ENCODE peak calls at places on chromosomes 3 and 15, in four cellular contexts. One of them, this sample, is unnamed.

GRCh38 chr3:143998266-143998665 is 26.6 kb downstream of the DIPK2A start:
- DNase-seq in astrocyte of the spinal cord: peak
- DNase-seq in A549: no peak
- DNase-seq in natural killer cell: no peak
- DNase-seq in this sample: no peak

GRCh38 chr3:30114918-30115317 is 491.5 kb upstream of the TGFBR2 start:
- DNase-seq in astrocyte of the spinal cord: no peak
- DNase-seq in A549: no peak
- DNase-seq in natural killer cell: no peak
- DNase-seq in this sample: no peak

GRCh38 chr3:15796771-15797599 is 794 bp downstream of the ANKRD28 start:
- DNase-seq in astrocyte of the spinal cord: peak
- DNase-seq in A549: peak
- DNase-seq in natural killer cell: no peak
- DNase-seq in this sample: no peak

GRCh38 chr15:78804391-78804792 is 6.9 kb downstream of the ADAMTS7 start:
- DNase-seq in astrocyte of the spinal cord: no peak
- DNase-seq in A549: no peak
- DNase-seq in natural killer cell: no peak
- DNase-seq in this sample: no peak

GRCh38 chr3:52439426-52440248 is 5.3 kb downstream of the SEMA3G start:
- DNase-seq in astrocyte of the spinal cord: no peak
- DNase-seq in A549: no peak
- DNase-seq in natural killer cell: no peak
- DNase-seq in this sample: no peak

GRCh38 chr3:185555948-185556347 is 3.6 kb upstream of the LIPH start:
- DNase-seq in astrocyte of the spinal cord: no peak
- DNase-seq in A549: no peak
- DNase-seq in natural killer cell: no peak
- DNase-seq in this sample: no peak

GRCh38 chr15:52783191-52783829 is 6.8 kb downstream of the ONECUT1 start:
- DNase-seq in astrocyte of the spinal cord: no peak
- DNase-seq in A549: no peak
- DNase-seq in natural killer cell: no peak
- DNase-seq in this sample: no peak

GRCh38 chr15:74167891-74168331 is 5.6 kb upstream of the ISLR start:
- DNase-seq in astrocyte of the spinal cord: no peak
- DNase-seq in A549: no peak
- DNase-seq in natural killer cell: no peak
- DNase-seq in this sample: no peak

GRCh38 chr3:13479332-13479581 is 849 bp upstream of the HDAC11 start:
- DNase-seq in astrocyte of the spinal cord: peak
- DNase-seq in A549: peak
- DNase-seq in natural killer cell: no peak
- DNase-seq in this sample: no peak

GRCh38 chr3:8638994-8639393 is 5.6 kb downstream of the SSUH2 start:
- DNase-seq in astrocyte of the spinal cord: no peak
- DNase-seq in A549: no peak
- DNase-seq in natural killer cell: no peak
- DNase-seq in this sample: no peak

GRCh38 chr15:98609144-98609852 is 39.0 kb upstream of the IGF1R start:
- DNase-seq in astrocyte of the spinal cord: peak
- DNase-seq in A549: no peak
- DNase-seq in natural killer cell: no peak
- DNase-seq in this sample: no peak

GRCh38 chr3:60260546-60260945 is 990.7 kb downstream of the FHIT start:
- DNase-seq in astrocyte of the spinal cord: no peak
- DNase-seq in A549: no peak
- DNase-seq in natural killer cell: no peak
- DNase-seq in this sample: no peak

GRCh38 chr15:47870956-47871625 is 153.8 kb downstream of the SEMA6D start:
- DNase-seq in astrocyte of the spinal cord: peak
- DNase-seq in A549: no peak
- DNase-seq in natural killer cell: no peak
- DNase-seq in this sample: no peak

GRCh38 chr3:159346504-159346903 is 544.6 kb downstream of the MFSD1 start:
- DNase-seq in astrocyte of the spinal cord: no peak
- DNase-seq in A549: no peak
- DNase-seq in natural killer cell: no peak
- DNase-seq in this sample: no peak

GRCh38 chr15:63836579-63836978 is 2.8 kb upstream of the HERC1 start:
- DNase-seq in astrocyte of the spinal cord: peak
- DNase-seq in A549: no peak
- DNase-seq in natural killer cell: no peak
- DNase-seq in this sample: no peak

GRCh38 chr3:9098716-9099675 is 135.7 kb upstream of the RAD18 start:
- DNase-seq in astrocyte of the spinal cord: no peak
- DNase-seq in A549: no peak
- DNase-seq in natural killer cell: no peak
- DNase-seq in this sample: no peak

GRCh38 chr15:63331456-63331855 is 50.2 kb downstream of the CA12 start:
- DNase-seq in astrocyte of the spinal cord: peak
- DNase-seq in A549: no peak
- DNase-seq in natural killer cell: no peak
- DNase-seq in this sample: no peak

GRCh38 chr15:88986949-88987589 is 73.9 kb upstream of the MFGE8 start:
- DNase-seq in astrocyte of the spinal cord: no peak
- DNase-seq in A549: no peak
- DNase-seq in natural killer cell: no peak
- DNase-seq in this sample: no peak

DNA sequence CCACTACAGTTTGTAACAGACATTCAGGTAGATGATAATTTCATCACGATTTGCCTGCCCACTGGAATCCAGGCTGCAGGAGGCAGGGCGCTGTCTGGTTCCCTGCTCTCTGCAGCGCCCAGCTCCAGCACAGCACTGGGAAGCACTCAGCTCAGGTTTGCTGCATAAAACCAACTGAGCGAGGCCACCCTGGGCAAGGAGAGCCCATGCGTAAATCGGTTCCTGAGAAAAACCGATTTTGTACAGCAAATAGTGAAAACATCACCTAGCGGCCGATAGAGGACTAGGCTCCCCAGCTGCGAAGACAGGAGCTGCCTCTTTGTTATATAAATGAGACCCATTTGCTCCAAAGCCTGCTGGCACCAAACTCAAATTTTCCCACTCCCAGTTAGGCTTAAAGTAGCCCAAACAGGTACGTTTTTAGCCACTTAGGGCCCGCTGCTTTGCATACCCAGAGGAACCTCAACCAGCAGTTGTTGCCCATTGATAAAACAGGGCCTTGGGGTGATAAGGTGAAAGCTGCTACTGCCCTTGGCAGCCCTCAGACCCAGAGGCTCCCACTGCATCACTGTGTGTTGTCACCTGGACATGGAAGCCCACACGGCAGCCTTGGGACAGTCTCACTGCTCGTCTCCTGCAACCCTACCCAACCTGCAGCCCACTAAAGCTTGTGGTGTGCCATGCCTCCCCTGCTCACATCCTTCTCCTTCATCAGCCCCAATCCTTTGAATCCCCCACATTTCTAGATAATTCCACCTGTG is 47.5 kb downstream of the ALDH1L1 start:
- DNase-seq in astrocyte of the spinal cord: no peak
- DNase-seq in A549: peak
- DNase-seq in natural killer cell: peak
- DNase-seq in this sample: no peak
- TF ChIP-seq CTCF in astrocyte of the spinal cord: peak
- TF ChIP-seq CTCF in A549: peak
- TF ChIP-seq CTCF in natural killer cell: no peak
- TF ChIP-seq CTCF in this sample: peak

GRCh38 chr3:123367467-123368154 is 81.3 kb downstream of the ADCY5 start:
- DNase-seq in astrocyte of the spinal cord: no peak
- DNase-seq in A549: no peak
- DNase-seq in natural killer cell: no peak
- DNase-seq in this sample: no peak

GRCh38 chr3:123361019-123361418 is 87.9 kb downstream of the ADCY5 start:
- DNase-seq in astrocyte of the spinal cord: no peak
- DNase-seq in A549: no peak
- DNase-seq in natural killer cell: no peak
- DNase-seq in this sample: no peak

GRCh38 chr3:123370819-123371218 is 78.1 kb downstream of the ADCY5 start:
- DNase-seq in astrocyte of the spinal cord: no peak
- DNase-seq in A549: no peak
- DNase-seq in natural killer cell: no peak
- DNase-seq in this sample: no peak

GRCh38 chr3:123369085-123369484 is 79.8 kb downstream of the ADCY5 start:
- DNase-seq in astrocyte of the spinal cord: no peak
- DNase-seq in A549: no peak
- DNase-seq in natural killer cell: no peak
- DNase-seq in this sample: no peak

GRCh38 chr3:123365450-123366143 is 83.3 kb downstream of the ADCY5 start:
- DNase-seq in astrocyte of the spinal cord: no peak
- DNase-seq in A549: peak
- DNase-seq in natural killer cell: no peak
- DNase-seq in this sample: peak
- TF ChIP-seq CTCF in astrocyte of the spinal cord: peak
- TF ChIP-seq CTCF in A549: peak
- TF ChIP-seq CTCF in natural killer cell: no peak
- TF ChIP-seq CTCF in this sample: peak

GRCh38 chr3:188528390-188528789 is 374.4 kb downstream of the LPP start:
- DNase-seq in astrocyte of the spinal cord: no peak
- DNase-seq in A549: no peak
- DNase-seq in natural killer cell: no peak
- DNase-seq in this sample: no peak

GRCh38 chr3:188523291-188523690 is 369.3 kb downstream of the LPP start:
- DNase-seq in astrocyte of the spinal cord: no peak
- DNase-seq in A549: no peak
- DNase-seq in natural killer cell: no peak
- DNase-seq in this sample: no peak

GRCh38 chr3:188524057-188524456 is 370.1 kb downstream of the LPP start:
- DNase-seq in astrocyte of the spinal cord: peak
- DNase-seq in A549: no peak
- DNase-seq in natural killer cell: no peak
- DNase-seq in this sample: no peak

GRCh38 chr3:188527389-188527788 is 373.4 kb downstream of the LPP start:
- DNase-seq in astrocyte of the spinal cord: no peak
- DNase-seq in A549: no peak
- DNase-seq in natural killer cell: no peak
- DNase-seq in this sample: no peak

GRCh38 chr3:188526057-188526456 is 372.1 kb downstream of the LPP start:
- DNase-seq in astrocyte of the spinal cord: no peak
- DNase-seq in A549: no peak
- DNase-seq in natural killer cell: no peak
- DNase-seq in this sample: no peak
- TF ChIP-seq CTCF in astrocyte of the spinal cord: no peak
- TF ChIP-seq CTCF in A549: no peak
- TF ChIP-seq CTCF in natural killer cell: no peak
- TF ChIP-seq CTCF in this sample: no peak

GRCh38 chr15:68676011-68676605 is 97.3 kb downstream of the CORO2B start:
- DNase-seq in astrocyte of the spinal cord: no peak
- DNase-seq in A549: no peak
- DNase-seq in natural killer cell: no peak
- DNase-seq in this sample: no peak

GRCh38 chr15:68674975-68675374 is 96.2 kb downstream of the CORO2B start:
- DNase-seq in astrocyte of the spinal cord: no peak
- DNase-seq in A549: no peak
- DNase-seq in natural killer cell: no peak
- DNase-seq in this sample: no peak

GRCh38 chr15:68672251-68672650 is 93.5 kb downstream of the CORO2B start:
- DNase-seq in astrocyte of the spinal cord: no peak
- DNase-seq in A549: no peak
- DNase-seq in natural killer cell: no peak
- DNase-seq in this sample: no peak

GRCh38 chr15:68668926-68669600 is 90.3 kb downstream of the CORO2B start:
- DNase-seq in astrocyte of the spinal cord: no peak
- DNase-seq in A549: no peak
- DNase-seq in natural killer cell: no peak
- DNase-seq in this sample: no peak

DNA sequence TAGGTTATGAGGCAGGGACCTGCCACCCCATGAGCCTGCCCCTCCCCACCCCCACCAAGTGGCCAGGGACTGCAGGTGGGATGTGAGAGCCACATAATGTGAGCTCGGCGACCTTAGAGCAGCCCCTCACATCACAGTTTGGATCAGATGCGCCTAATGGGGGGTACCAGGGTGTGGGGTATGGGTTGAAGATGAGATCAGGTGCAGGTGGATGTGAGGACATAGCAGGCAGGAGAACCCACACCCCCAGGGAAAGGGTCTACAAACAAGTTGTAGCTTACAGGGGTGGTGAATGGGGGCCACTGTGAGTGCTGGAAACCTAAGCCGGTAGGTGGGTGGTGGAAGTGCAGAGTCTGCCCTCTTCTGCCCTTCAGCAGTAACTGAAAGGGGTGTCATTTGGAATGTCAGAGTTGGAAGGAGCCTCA is 94.0 kb downstream of the CORO2B start:
- DNase-seq in astrocyte of the spinal cord: peak
- DNase-seq in A549: no peak
- DNase-seq in natural killer cell: no peak
- DNase-seq in this sample: no peak
- TF ChIP-seq CTCF in astrocyte of the spinal cord: peak
- TF ChIP-seq CTCF in A549: peak
- TF ChIP-seq CTCF in natural killer cell: no peak
- TF ChIP-seq CTCF in this sample: peak

DNA sequence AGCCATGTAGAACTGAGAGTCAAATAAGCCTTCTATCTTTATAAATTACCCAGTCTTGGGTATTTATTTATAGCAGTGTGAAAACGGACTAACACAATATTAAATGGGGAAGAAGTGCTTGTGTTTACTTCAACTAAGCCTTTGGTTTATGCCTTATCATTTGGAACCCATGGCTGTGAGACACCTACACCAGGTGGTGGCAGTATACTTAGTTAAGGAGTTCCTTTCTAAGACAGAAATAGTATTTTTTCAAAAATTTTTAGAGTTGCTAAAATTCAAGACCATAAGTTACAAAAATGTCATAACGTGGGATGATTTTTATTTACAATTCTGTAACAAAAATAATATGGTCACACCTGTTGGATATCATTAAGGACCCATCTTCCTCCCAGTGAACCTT is 354.5 kb upstream of the SOX14 start:
- DNase-seq in astrocyte of the spinal cord: no peak
- DNase-seq in A549: no peak
- DNase-seq in natural killer cell: no peak
- DNase-seq in this sample: no peak
- TF ChIP-seq CTCF in astrocyte of the spinal cord: no peak
- TF ChIP-seq CTCF in A549: no peak
- TF ChIP-seq CTCF in natural killer cell: no peak
- TF ChIP-seq CTCF in this sample: peak